ENCODE peak calls at places on chromosome 16, in ten cellular contexts. One of them, this sample, is unnamed.

GRCh38 chr16:53372942-53373871 is 61.1 kb upstream of the RBL2 start:
- DNase-seq in NCI-H1105 treated with DMSO at 0.1 percent for 48 hours: no peak
- DNase-seq in HT1080: no peak
- DNase-seq in hypothalamus: no peak
- DNase-seq in stimulated activated CD4-positive, alpha-beta T cell treated with anti-CD3 and anti-CD28 coated beads, Interleukin-2, amount 100 ng/mL, for 24 hours: peak
- DNase-seq in LoVo: peak
- DNase-seq in stimulated activated CD8-positive, alpha-beta memory T cell treated with anti-CD3 and anti-CD28 coated beads, Interleukin-7, amount 100 ng/mL, for 24 hours: peak
- DNase-seq in brain microvascular endothelial cell: no peak
- DNase-seq in A172: no peak
- DNase-seq in cerebellum: no peak
- DNase-seq in this sample: peak

GRCh38 chr16:55622930-55623561 is 32.7 kb upstream of the SLC6A2 start:
- DNase-seq in NCI-H1105 treated with DMSO at 0.1 percent for 48 hours: no peak
- DNase-seq in HT1080: peak
- DNase-seq in hypothalamus: no peak
- DNase-seq in stimulated activated CD4-positive, alpha-beta T cell treated with anti-CD3 and anti-CD28 coated beads, Interleukin-2, amount 100 ng/mL, for 24 hours: no peak
- DNase-seq in LoVo: peak
- DNase-seq in stimulated activated CD8-positive, alpha-beta memory T cell treated with anti-CD3 and anti-CD28 coated beads, Interleukin-7, amount 100 ng/mL, for 24 hours: no peak
- DNase-seq in brain microvascular endothelial cell: no peak
- DNase-seq in A172: peak
- DNase-seq in cerebellum: no peak
- DNase-seq in this sample: peak

GRCh38 chr16:694187-694862 is 4.1 kb upstream of the WDR24 start:
- DNase-seq in NCI-H1105 treated with DMSO at 0.1 percent for 48 hours: no peak
- DNase-seq in HT1080: no peak
- DNase-seq in hypothalamus: no peak
- DNase-seq in stimulated activated CD4-positive, alpha-beta T cell treated with anti-CD3 and anti-CD28 coated beads, Interleukin-2, amount 100 ng/mL, for 24 hours: no peak
- DNase-seq in LoVo: no peak
- DNase-seq in stimulated activated CD8-positive, alpha-beta memory T cell treated with anti-CD3 and anti-CD28 coated beads, Interleukin-7, amount 100 ng/mL, for 24 hours: no peak
- DNase-seq in brain microvascular endothelial cell: no peak
- DNase-seq in A172: no peak
- DNase-seq in cerebellum: no peak
- DNase-seq in this sample: no peak

GRCh38 chr16:28218109-28218508 is 6.3 kb upstream of the XPO6 start:
- DNase-seq in NCI-H1105 treated with DMSO at 0.1 percent for 48 hours: no peak
- DNase-seq in HT1080: peak
- DNase-seq in hypothalamus: no peak
- DNase-seq in stimulated activated CD4-positive, alpha-beta T cell treated with anti-CD3 and anti-CD28 coated beads, Interleukin-2, amount 100 ng/mL, for 24 hours: peak
- DNase-seq in LoVo: no peak
- DNase-seq in stimulated activated CD8-positive, alpha-beta memory T cell treated with anti-CD3 and anti-CD28 coated beads, Interleukin-7, amount 100 ng/mL, for 24 hours: no peak
- DNase-seq in brain microvascular endothelial cell: peak
- DNase-seq in A172: peak
- DNase-seq in cerebellum: no peak
- DNase-seq in this sample: no peak

GRCh38 chr16:75264999-75265910 is 13.8 kb upstream of the BCAR1 start:
- DNase-seq in NCI-H1105 treated with DMSO at 0.1 percent for 48 hours: no peak
- DNase-seq in HT1080: no peak
- DNase-seq in hypothalamus: no peak
- DNase-seq in stimulated activated CD4-positive, alpha-beta T cell treated with anti-CD3 and anti-CD28 coated beads, Interleukin-2, amount 100 ng/mL, for 24 hours: no peak
- DNase-seq in LoVo: no peak
- DNase-seq in stimulated activated CD8-positive, alpha-beta memory T cell treated with anti-CD3 and anti-CD28 coated beads, Interleukin-7, amount 100 ng/mL, for 24 hours: no peak
- DNase-seq in brain microvascular endothelial cell: no peak
- DNase-seq in A172: no peak
- DNase-seq in cerebellum: no peak
- DNase-seq in this sample: no peak

GRCh38 chr16:89164436-89164835 is 7.1 kb upstream of the CDH15 start:
- DNase-seq in NCI-H1105 treated with DMSO at 0.1 percent for 48 hours: no peak
- DNase-seq in HT1080: no peak
- DNase-seq in hypothalamus: no peak
- DNase-seq in stimulated activated CD4-positive, alpha-beta T cell treated with anti-CD3 and anti-CD28 coated beads, Interleukin-2, amount 100 ng/mL, for 24 hours: no peak
- DNase-seq in LoVo: no peak
- DNase-seq in stimulated activated CD8-positive, alpha-beta memory T cell treated with anti-CD3 and anti-CD28 coated beads, Interleukin-7, amount 100 ng/mL, for 24 hours: no peak
- DNase-seq in brain microvascular endothelial cell: no peak
- DNase-seq in A172: no peak
- DNase-seq in cerebellum: no peak
- DNase-seq in this sample: no peak

GRCh38 chr16:66427871-66428681 is 981 bp downstream of the BEAN1 start:
- DNase-seq in NCI-H1105 treated with DMSO at 0.1 percent for 48 hours: no peak
- DNase-seq in HT1080: no peak
- DNase-seq in hypothalamus: no peak
- DNase-seq in stimulated activated CD4-positive, alpha-beta T cell treated with anti-CD3 and anti-CD28 coated beads, Interleukin-2, amount 100 ng/mL, for 24 hours: no peak
- DNase-seq in LoVo: no peak
- DNase-seq in stimulated activated CD8-positive, alpha-beta memory T cell treated with anti-CD3 and anti-CD28 coated beads, Interleukin-7, amount 100 ng/mL, for 24 hours: no peak
- DNase-seq in brain microvascular endothelial cell: no peak
- DNase-seq in A172: no peak
- DNase-seq in cerebellum: no peak
- DNase-seq in this sample: no peak

GRCh38 chr16:23519282-23519681 is 9.0 kb upstream of the GGA2 start:
- DNase-seq in NCI-H1105 treated with DMSO at 0.1 percent for 48 hours: no peak
- DNase-seq in HT1080: no peak
- DNase-seq in hypothalamus: no peak
- DNase-seq in stimulated activated CD4-positive, alpha-beta T cell treated with anti-CD3 and anti-CD28 coated beads, Interleukin-2, amount 100 ng/mL, for 24 hours: no peak
- DNase-seq in LoVo: no peak
- DNase-seq in stimulated activated CD8-positive, alpha-beta memory T cell treated with anti-CD3 and anti-CD28 coated beads, Interleukin-7, amount 100 ng/mL, for 24 hours: no peak
- DNase-seq in brain microvascular endothelial cell: no peak
- DNase-seq in A172: no peak
- DNase-seq in cerebellum: no peak
- DNase-seq in this sample: no peak

GRCh38 chr16:20915733-20916132 is 15.2 kb downstream of the LYRM1 start:
- DNase-seq in NCI-H1105 treated with DMSO at 0.1 percent for 48 hours: no peak
- DNase-seq in HT1080: no peak
- DNase-seq in hypothalamus: no peak
- DNase-seq in stimulated activated CD4-positive, alpha-beta T cell treated with anti-CD3 and anti-CD28 coated beads, Interleukin-2, amount 100 ng/mL, for 24 hours: no peak
- DNase-seq in LoVo: no peak
- DNase-seq in stimulated activated CD8-positive, alpha-beta memory T cell treated with anti-CD3 and anti-CD28 coated beads, Interleukin-7, amount 100 ng/mL, for 24 hours: no peak
- DNase-seq in brain microvascular endothelial cell: no peak
- DNase-seq in A172: no peak
- DNase-seq in cerebellum: no peak
- DNase-seq in this sample: no peak

GRCh38 chr16:74944466-74944865 is 40.5 kb downstream of the WDR59 start:
- DNase-seq in NCI-H1105 treated with DMSO at 0.1 percent for 48 hours: no peak
- DNase-seq in HT1080: no peak
- DNase-seq in hypothalamus: no peak
- DNase-seq in stimulated activated CD4-positive, alpha-beta T cell treated with anti-CD3 and anti-CD28 coated beads, Interleukin-2, amount 100 ng/mL, for 24 hours: no peak
- DNase-seq in LoVo: no peak
- DNase-seq in stimulated activated CD8-positive, alpha-beta memory T cell treated with anti-CD3 and anti-CD28 coated beads, Interleukin-7, amount 100 ng/mL, for 24 hours: no peak
- DNase-seq in brain microvascular endothelial cell: no peak
- DNase-seq in A172: no peak
- DNase-seq in cerebellum: no peak
- DNase-seq in this sample: no peak

GRCh38 chr16:8926827-8927226 is 36.9 kb downstream of the USP7 start:
- DNase-seq in NCI-H1105 treated with DMSO at 0.1 percent for 48 hours: no peak
- DNase-seq in HT1080: no peak
- DNase-seq in hypothalamus: no peak
- DNase-seq in stimulated activated CD4-positive, alpha-beta T cell treated with anti-CD3 and anti-CD28 coated beads, Interleukin-2, amount 100 ng/mL, for 24 hours: no peak
- DNase-seq in LoVo: no peak
- DNase-seq in stimulated activated CD8-positive, alpha-beta memory T cell treated with anti-CD3 and anti-CD28 coated beads, Interleukin-7, amount 100 ng/mL, for 24 hours: no peak
- DNase-seq in brain microvascular endothelial cell: no peak
- DNase-seq in A172: no peak
- DNase-seq in cerebellum: no peak
- DNase-seq in this sample: no peak

GRCh38 chr16:56362057-56362655 is 63.2 kb downstream of the AMFR start:
- DNase-seq in NCI-H1105 treated with DMSO at 0.1 percent for 48 hours: no peak
- DNase-seq in HT1080: no peak
- DNase-seq in hypothalamus: no peak
- DNase-seq in stimulated activated CD4-positive, alpha-beta T cell treated with anti-CD3 and anti-CD28 coated beads, Interleukin-2, amount 100 ng/mL, for 24 hours: no peak
- DNase-seq in LoVo: no peak
- DNase-seq in stimulated activated CD8-positive, alpha-beta memory T cell treated with anti-CD3 and anti-CD28 coated beads, Interleukin-7, amount 100 ng/mL, for 24 hours: no peak
- DNase-seq in brain microvascular endothelial cell: no peak
- DNase-seq in A172: no peak
- DNase-seq in cerebellum: no peak
- DNase-seq in this sample: no peak

GRCh38 chr16:64339052-64339770 is 782.7 kb downstream of the CDH11 start:
- DNase-seq in NCI-H1105 treated with DMSO at 0.1 percent for 48 hours: no peak
- DNase-seq in HT1080: no peak
- DNase-seq in hypothalamus: no peak
- DNase-seq in stimulated activated CD4-positive, alpha-beta T cell treated with anti-CD3 and anti-CD28 coated beads, Interleukin-2, amount 100 ng/mL, for 24 hours: no peak
- DNase-seq in LoVo: no peak
- DNase-seq in stimulated activated CD8-positive, alpha-beta memory T cell treated with anti-CD3 and anti-CD28 coated beads, Interleukin-7, amount 100 ng/mL, for 24 hours: no peak
- DNase-seq in brain microvascular endothelial cell: peak
- DNase-seq in A172: peak
- DNase-seq in cerebellum: no peak
- DNase-seq in this sample: no peak

GRCh38 chr16:13521356-13521755 is 398.6 kb upstream of the ERCC4 start:
- DNase-seq in NCI-H1105 treated with DMSO at 0.1 percent for 48 hours: no peak
- DNase-seq in HT1080: no peak
- DNase-seq in hypothalamus: no peak
- DNase-seq in stimulated activated CD4-positive, alpha-beta T cell treated with anti-CD3 and anti-CD28 coated beads, Interleukin-2, amount 100 ng/mL, for 24 hours: no peak
- DNase-seq in LoVo: no peak
- DNase-seq in stimulated activated CD8-positive, alpha-beta memory T cell treated with anti-CD3 and anti-CD28 coated beads, Interleukin-7, amount 100 ng/mL, for 24 hours: no peak
- DNase-seq in brain microvascular endothelial cell: no peak
- DNase-seq in A172: no peak
- DNase-seq in cerebellum: no peak
- DNase-seq in this sample: no peak

GRCh38 chr16:11683140-11683539 is 14.9 kb downstream of the SNN start:
- DNase-seq in NCI-H1105 treated with DMSO at 0.1 percent for 48 hours: no peak
- DNase-seq in HT1080: no peak
- DNase-seq in hypothalamus: no peak
- DNase-seq in stimulated activated CD4-positive, alpha-beta T cell treated with anti-CD3 and anti-CD28 coated beads, Interleukin-2, amount 100 ng/mL, for 24 hours: no peak
- DNase-seq in LoVo: no peak
- DNase-seq in stimulated activated CD8-positive, alpha-beta memory T cell treated with anti-CD3 and anti-CD28 coated beads, Interleukin-7, amount 100 ng/mL, for 24 hours: no peak
- DNase-seq in brain microvascular endothelial cell: no peak
- DNase-seq in A172: no peak
- DNase-seq in cerebellum: no peak
- DNase-seq in this sample: no peak

GRCh38 chr16:31298958-31299357 is 39.2 kb downstream of the ITGAM start:
- DNase-seq in NCI-H1105 treated with DMSO at 0.1 percent for 48 hours: no peak
- DNase-seq in HT1080: no peak
- DNase-seq in hypothalamus: no peak
- DNase-seq in stimulated activated CD4-positive, alpha-beta T cell treated with anti-CD3 and anti-CD28 coated beads, Interleukin-2, amount 100 ng/mL, for 24 hours: no peak
- DNase-seq in LoVo: no peak
- DNase-seq in stimulated activated CD8-positive, alpha-beta memory T cell treated with anti-CD3 and anti-CD28 coated beads, Interleukin-7, amount 100 ng/mL, for 24 hours: no peak
- DNase-seq in brain microvascular endothelial cell: no peak
- DNase-seq in A172: no peak
- DNase-seq in cerebellum: peak
- DNase-seq in this sample: peak

GRCh38 chr16:76910931-76911330 is 280.1 kb upstream of the MON1B start:
- DNase-seq in NCI-H1105 treated with DMSO at 0.1 percent for 48 hours: no peak
- DNase-seq in HT1080: peak
- DNase-seq in hypothalamus: no peak
- DNase-seq in stimulated activated CD4-positive, alpha-beta T cell treated with anti-CD3 and anti-CD28 coated beads, Interleukin-2, amount 100 ng/mL, for 24 hours: no peak
- DNase-seq in LoVo: no peak
- DNase-seq in stimulated activated CD8-positive, alpha-beta memory T cell treated with anti-CD3 and anti-CD28 coated beads, Interleukin-7, amount 100 ng/mL, for 24 hours: no peak
- DNase-seq in brain microvascular endothelial cell: peak
- DNase-seq in A172: no peak
- DNase-seq in cerebellum: no peak
- DNase-seq in this sample: no peak

GRCh38 chr16:84884311-84885023 is 64.7 kb downstream of the CRISPLD2 start:
- DNase-seq in NCI-H1105 treated with DMSO at 0.1 percent for 48 hours: no peak
- DNase-seq in HT1080: no peak
- DNase-seq in hypothalamus: no peak
- DNase-seq in stimulated activated CD4-positive, alpha-beta T cell treated with anti-CD3 and anti-CD28 coated beads, Interleukin-2, amount 100 ng/mL, for 24 hours: no peak
- DNase-seq in LoVo: no peak
- DNase-seq in stimulated activated CD8-positive, alpha-beta memory T cell treated with anti-CD3 and anti-CD28 coated beads, Interleukin-7, amount 100 ng/mL, for 24 hours: no peak
- DNase-seq in brain microvascular endothelial cell: no peak
- DNase-seq in A172: no peak
- DNase-seq in cerebellum: no peak
- DNase-seq in this sample: peak

GRCh38 chr16:84924339-84925091 is 86.8 kb downstream of the ZDHHC7 start:
- DNase-seq in NCI-H1105 treated with DMSO at 0.1 percent for 48 hours: no peak
- DNase-seq in HT1080: no peak
- DNase-seq in hypothalamus: no peak
- DNase-seq in stimulated activated CD4-positive, alpha-beta T cell treated with anti-CD3 and anti-CD28 coated beads, Interleukin-2, amount 100 ng/mL, for 24 hours: no peak
- DNase-seq in LoVo: no peak
- DNase-seq in stimulated activated CD8-positive, alpha-beta memory T cell treated with anti-CD3 and anti-CD28 coated beads, Interleukin-7, amount 100 ng/mL, for 24 hours: no peak
- DNase-seq in brain microvascular endothelial cell: no peak
- DNase-seq in A172: no peak
- DNase-seq in cerebellum: no peak
- DNase-seq in this sample: no peak

GRCh38 chr16:56547120-56547948 is 17.5 kb upstream of the MT4 start:
- DNase-seq in NCI-H1105 treated with DMSO at 0.1 percent for 48 hours: peak
- DNase-seq in HT1080: peak
- DNase-seq in hypothalamus: peak
- DNase-seq in stimulated activated CD4-positive, alpha-beta T cell treated with anti-CD3 and anti-CD28 coated beads, Interleukin-2, amount 100 ng/mL, for 24 hours: no peak
- DNase-seq in LoVo: no peak
- DNase-seq in stimulated activated CD8-positive, alpha-beta memory T cell treated with anti-CD3 and anti-CD28 coated beads, Interleukin-7, amount 100 ng/mL, for 24 hours: no peak
- DNase-seq in brain microvascular endothelial cell: peak
- DNase-seq in A172: peak
- DNase-seq in cerebellum: peak
- DNase-seq in this sample: peak

GRCh38 chr16:11280616-11281522 is at the start of gene PRM1:
- DNase-seq in NCI-H1105 treated with DMSO at 0.1 percent for 48 hours: no peak
- DNase-seq in HT1080: no peak
- DNase-seq in hypothalamus: no peak
- DNase-seq in stimulated activated CD4-positive, alpha-beta T cell treated with anti-CD3 and anti-CD28 coated beads, Interleukin-2, amount 100 ng/mL, for 24 hours: no peak
- DNase-seq in LoVo: no peak
- DNase-seq in stimulated activated CD8-positive, alpha-beta memory T cell treated with anti-CD3 and anti-CD28 coated beads, Interleukin-7, amount 100 ng/mL, for 24 hours: no peak
- DNase-seq in brain microvascular endothelial cell: no peak
- DNase-seq in A172: no peak
- DNase-seq in cerebellum: peak
- DNase-seq in this sample: no peak

GRCh38 chr16:47492428-47493357 is 31.6 kb downstream of the PHKB start:
- DNase-seq in NCI-H1105 treated with DMSO at 0.1 percent for 48 hours: no peak
- DNase-seq in HT1080: no peak
- DNase-seq in hypothalamus: no peak
- DNase-seq in stimulated activated CD4-positive, alpha-beta T cell treated with anti-CD3 and anti-CD28 coated beads, Interleukin-2, amount 100 ng/mL, for 24 hours: no peak
- DNase-seq in LoVo: no peak
- DNase-seq in stimulated activated CD8-positive, alpha-beta memory T cell treated with anti-CD3 and anti-CD28 coated beads, Interleukin-7, amount 100 ng/mL, for 24 hours: peak
- DNase-seq in brain microvascular endothelial cell: peak
- DNase-seq in A172: peak
- DNase-seq in cerebellum: no peak
- DNase-seq in this sample: no peak

GRCh38 chr16:56625140-56625942 is at the start of gene MT1E:
- DNase-seq in NCI-H1105 treated with DMSO at 0.1 percent for 48 hours: no peak
- DNase-seq in HT1080: peak
- DNase-seq in hypothalamus: no peak
- DNase-seq in stimulated activated CD4-positive, alpha-beta T cell treated with anti-CD3 and anti-CD28 coated beads, Interleukin-2, amount 100 ng/mL, for 24 hours: peak
- DNase-seq in LoVo: peak
- DNase-seq in stimulated activated CD8-positive, alpha-beta memory T cell treated with anti-CD3 and anti-CD28 coated beads, Interleukin-7, amount 100 ng/mL, for 24 hours: peak
- DNase-seq in brain microvascular endothelial cell: peak
- DNase-seq in A172: no peak
- DNase-seq in cerebellum: peak
- DNase-seq in this sample: peak

GRCh38 chr16:10525214-10525825 is 55.1 kb downstream of the EMP2 start:
- DNase-seq in NCI-H1105 treated with DMSO at 0.1 percent for 48 hours: no peak
- DNase-seq in HT1080: no peak
- DNase-seq in hypothalamus: no peak
- DNase-seq in stimulated activated CD4-positive, alpha-beta T cell treated with anti-CD3 and anti-CD28 coated beads, Interleukin-2, amount 100 ng/mL, for 24 hours: no peak
- DNase-seq in LoVo: no peak
- DNase-seq in stimulated activated CD8-positive, alpha-beta memory T cell treated with anti-CD3 and anti-CD28 coated beads, Interleukin-7, amount 100 ng/mL, for 24 hours: no peak
- DNase-seq in brain microvascular endothelial cell: no peak
- DNase-seq in A172: no peak
- DNase-seq in cerebellum: no peak
- DNase-seq in this sample: no peak

GRCh38 chr16:49834496-49835009 is 21.4 kb downstream of the ZNF423 start:
- DNase-seq in NCI-H1105 treated with DMSO at 0.1 percent for 48 hours: no peak
- DNase-seq in HT1080: no peak
- DNase-seq in hypothalamus: no peak
- DNase-seq in stimulated activated CD4-positive, alpha-beta T cell treated with anti-CD3 and anti-CD28 coated beads, Interleukin-2, amount 100 ng/mL, for 24 hours: no peak
- DNase-seq in LoVo: no peak
- DNase-seq in stimulated activated CD8-positive, alpha-beta memory T cell treated with anti-CD3 and anti-CD28 coated beads, Interleukin-7, amount 100 ng/mL, for 24 hours: no peak
- DNase-seq in brain microvascular endothelial cell: no peak
- DNase-seq in A172: no peak
- DNase-seq in cerebellum: no peak
- DNase-seq in this sample: no peak